ENCODE peak calls at places on chromosomes 1 and 21, in five cellular contexts. H, V, B, U and Z are unnamed samples.
A peak's percentile ranks its signal among the peaks of the same experiment; 100 is the strongest.

GRCh38 chr1:71135571-71135970 is 54.7 kb upstream of the ZRANB2 start:
- DNase-seq in B (no peak), H (no peak), V (no peak), U (no peak), Z (no peak)

GRCh38 chr1:112395832-112396667 is at the start of gene CTTNBP2NL:
- DNase-seq in U (peak; percentile 94), B (peak; percentile 88), V (peak; percentile 95), H (peak; percentile 98), Z (peak; percentile 61)

GRCh38 chr1:39272027-39272790 is 67.7 kb downstream of the MACF1 start:
- DNase-seq in H (peak; percentile 41), V (no peak), B (no peak), U (no peak), Z (no peak)

GRCh38 chr21:41407541-41408460 is 18.2 kb upstream of the MX1 start:
- DNase-seq in U (no peak), H (no peak), V (no peak), B (no peak), Z (no peak)

GRCh38 chr1:3003941-3004270 is 17.4 kb upstream of the ACTRT2 start:
- DNase-seq in B (no peak), V (no peak), U (no peak), H (no peak), Z (no peak)

GRCh38 chr21:31282095-31282709 is 61.9 kb downstream of the TIAM1 start:
- DNase-seq in B (peak; percentile 55), U (no peak), V (no peak), H (peak; percentile 40), Z (peak; percentile 18)

GRCh38 chr1:155324041-155324716 is 3.5 kb downstream of the RUSC1 start:
- DNase-seq in B (peak; percentile 89), U (peak; percentile 93), H (peak; percentile 94), V (peak; percentile 95), Z (peak; percentile 87)

GRCh38 chr1:1170215-1170890 is 3.3 kb upstream of the TTLL10 start:
- DNase-seq in U (peak; percentile 51), B (no peak), V (no peak), H (peak; percentile 12), Z (no peak)

DNA sequence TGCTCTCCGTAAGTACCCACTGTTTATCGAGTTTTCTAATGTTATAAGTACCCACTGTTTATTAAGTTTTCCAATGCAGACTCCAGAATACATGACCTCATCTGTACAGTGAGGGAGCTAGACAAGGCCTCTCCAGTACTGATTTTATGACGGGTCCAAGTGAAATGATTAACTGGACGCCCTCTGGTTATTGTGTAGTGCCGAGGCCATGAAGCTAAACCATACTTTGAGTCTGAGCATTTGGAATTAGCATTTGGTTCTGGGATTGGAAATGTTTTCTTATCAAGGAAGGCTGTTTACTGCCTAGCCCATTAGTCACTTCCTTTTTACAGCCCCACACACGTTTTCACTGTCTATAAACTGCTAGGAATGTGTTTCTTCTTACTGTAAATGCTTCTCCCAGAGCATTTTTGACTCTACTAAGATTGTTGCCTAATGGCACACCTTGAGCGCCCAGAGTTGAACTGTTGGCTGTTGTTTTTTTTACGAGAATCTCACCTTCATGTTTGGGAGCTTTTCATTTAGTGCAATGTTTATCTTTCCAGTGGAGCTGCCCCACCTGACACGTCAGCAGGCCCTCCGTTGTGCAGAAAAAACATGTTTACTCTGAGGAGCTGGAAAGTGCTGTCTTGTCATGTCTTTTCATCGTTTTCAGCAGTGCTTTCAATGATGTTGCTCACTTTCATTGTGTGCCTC is 26.9 kb downstream of the SPATA46 start:
- DNase-seq in U (no peak), V (no peak), B (peak; percentile 35), H (peak; percentile 41), Z (peak; percentile 66)
- TF ChIP-seq SIN3A in U (no peak), V (no peak), B (no peak), H (no peak), Z (peak; percentile 34)

DNA sequence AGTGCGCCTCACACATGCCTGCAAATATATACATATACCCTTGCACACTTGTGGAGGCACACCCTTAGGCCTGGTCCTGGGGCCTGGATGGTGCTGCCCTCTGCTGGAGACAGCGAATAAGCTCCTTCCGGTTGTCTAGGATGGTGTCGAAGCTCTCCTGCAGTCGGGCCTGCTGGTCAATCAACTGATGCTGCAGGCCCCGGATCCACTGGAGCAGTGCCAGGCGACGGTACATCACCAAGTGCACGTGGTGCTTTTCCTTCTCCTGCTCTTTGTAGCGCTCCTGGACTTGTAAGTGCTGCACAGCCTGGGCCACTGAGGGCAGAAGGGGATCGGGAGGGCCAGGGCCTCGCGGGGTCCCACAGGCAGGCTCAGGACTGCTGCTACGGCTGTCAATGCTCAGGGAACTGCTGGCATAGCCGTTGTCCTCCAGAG is 3.1 kb downstream of the C1orf216 start:
- DNase-seq in V (peak; percentile 90), H (peak; percentile 74), B (peak; percentile 72), U (peak; percentile 88), Z (no peak)
- TF ChIP-seq SIN3A in V (no peak), H (no peak), B (no peak), U (no peak), Z (no peak)

DNA sequence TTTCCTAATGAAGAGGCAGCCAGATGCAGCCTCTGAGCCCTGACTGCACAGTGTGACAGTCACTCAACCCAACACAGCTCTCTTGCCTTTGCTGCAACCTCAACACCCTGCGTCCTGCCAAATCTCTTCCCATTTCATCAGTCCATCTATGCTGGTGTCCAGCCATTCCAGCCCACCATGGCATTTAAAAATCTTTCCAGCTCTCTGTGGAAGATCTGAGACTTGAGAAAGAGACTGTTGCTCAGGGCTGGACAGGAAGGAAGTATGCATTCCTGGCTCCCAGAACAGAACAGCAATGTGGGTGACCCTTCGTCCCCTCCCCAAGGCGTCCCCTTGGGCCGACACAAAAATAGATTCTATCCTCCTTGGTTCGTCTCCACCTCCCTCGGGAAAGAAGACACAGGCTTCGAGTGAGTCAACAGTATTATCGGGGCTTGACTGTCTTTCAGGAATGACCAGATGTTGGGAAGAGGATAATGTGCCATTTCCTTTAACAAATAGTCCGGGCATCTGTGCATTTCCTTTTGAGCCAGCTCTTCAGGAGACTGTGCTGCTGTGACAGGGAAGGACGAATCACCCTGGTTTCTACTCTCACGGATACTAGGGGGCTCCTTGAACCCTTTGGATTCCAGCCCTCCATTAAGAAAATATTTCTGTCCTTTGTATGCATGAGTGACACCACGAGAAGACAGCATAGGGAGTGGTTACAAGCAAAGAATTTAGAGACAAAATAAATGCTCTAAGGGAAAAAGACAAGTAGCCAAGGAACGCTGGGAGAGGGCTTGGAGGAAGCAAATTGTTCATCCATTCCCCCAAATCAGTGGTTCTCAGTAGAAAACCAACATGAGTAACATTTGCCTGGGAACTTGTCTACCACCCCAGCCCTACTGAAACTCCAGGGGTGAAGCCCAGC is 111.4 kb upstream of the CDC42BPA start:
- DNase-seq in U (no peak), B (no peak), V (no peak), H (no peak), Z (no peak)
- TF ChIP-seq SIN3A in U (no peak), B (no peak), V (no peak), H (no peak), Z (no peak)

DNA sequence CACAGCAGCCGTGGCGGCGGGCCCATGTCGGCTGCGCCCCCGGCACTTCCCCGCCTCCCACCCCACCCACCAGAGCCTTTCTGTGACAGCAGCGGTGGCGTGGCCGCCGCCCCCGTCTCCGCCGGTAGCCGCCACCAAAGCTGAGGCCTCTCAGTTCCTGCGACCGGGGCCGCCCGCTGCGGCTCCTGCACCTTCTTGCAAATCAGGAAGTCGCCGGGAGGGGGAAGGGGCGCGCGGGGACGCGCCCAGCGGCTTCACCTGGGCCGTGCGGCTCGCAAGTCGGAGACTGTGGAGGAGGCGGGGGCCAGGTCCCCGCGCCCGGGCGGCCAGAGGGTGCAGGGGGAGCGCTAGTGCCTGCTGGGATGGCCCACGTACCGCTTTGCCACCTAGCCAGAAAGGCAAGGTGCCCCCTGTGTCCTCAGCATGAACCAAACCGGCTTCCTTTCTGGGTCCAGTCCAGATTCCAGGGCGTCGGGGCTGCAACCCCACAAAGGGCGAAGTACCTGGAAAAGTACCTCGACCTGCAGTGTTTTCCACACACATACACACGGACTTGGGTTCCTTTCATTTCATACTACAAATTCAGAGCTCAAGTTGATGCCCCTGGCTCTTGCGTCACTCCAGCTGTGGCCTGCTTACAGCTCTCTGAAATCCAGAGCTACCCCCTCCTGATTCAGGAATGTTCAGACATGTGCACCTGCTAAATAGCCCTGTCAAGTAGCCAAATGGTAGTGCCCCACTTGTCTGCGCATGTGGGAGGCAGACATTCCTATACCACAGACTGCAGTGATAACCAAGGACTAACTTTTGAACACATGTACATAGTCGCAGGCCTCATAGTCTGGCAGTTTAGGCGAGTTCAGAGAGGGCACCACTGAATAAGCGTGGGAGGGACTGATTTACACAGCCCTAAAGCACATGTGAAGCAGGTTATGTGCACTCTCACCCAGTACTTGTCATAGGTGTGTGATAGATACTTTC is at the start of gene DENND1B:
- DNase-seq in H (peak; percentile 80), V (peak; percentile 70), B (peak; percentile 43), U (peak; percentile 87), Z (peak; percentile 33)
- TF ChIP-seq SIN3A in H (no peak), V (no peak), B (no peak), U (peak; percentile 74), Z (no peak)

DNA sequence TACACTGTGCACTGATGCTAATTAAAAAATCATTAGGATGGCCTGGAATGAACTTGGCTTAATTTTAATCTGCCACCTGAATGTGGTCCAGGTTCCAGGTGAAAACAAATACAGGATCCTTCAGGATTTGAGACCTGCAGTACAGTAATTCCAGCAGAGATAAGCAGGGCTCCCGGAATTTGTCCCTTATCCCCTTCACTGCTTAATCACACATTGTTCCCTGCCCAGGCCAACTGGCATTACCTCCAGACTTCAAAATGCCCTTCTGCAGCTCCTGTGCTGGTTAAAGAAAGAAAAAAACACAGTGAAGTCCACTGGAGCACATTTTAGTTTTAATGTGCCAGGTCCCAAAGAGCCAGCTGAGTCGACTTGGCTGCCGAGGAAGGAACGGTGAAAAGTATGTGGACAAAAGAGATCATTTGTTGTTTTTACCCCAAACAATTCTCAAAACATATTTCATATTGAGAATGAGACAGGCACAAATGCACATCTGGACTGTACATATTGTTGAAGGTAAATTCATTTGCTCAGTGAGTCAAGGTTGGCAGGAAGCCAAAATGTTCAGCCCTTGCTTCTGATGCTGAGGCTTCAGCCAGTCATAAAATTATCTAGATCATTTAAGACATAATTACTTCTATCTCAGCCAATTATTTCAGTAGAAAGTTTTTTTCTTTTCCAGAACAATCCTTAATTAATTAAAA is 28.4 kb downstream of the DEGS1 start:
- DNase-seq in B (no peak), H (no peak), U (no peak), V (peak; percentile 62), Z (peak; percentile 36)
- TF ChIP-seq SIN3A in B (no peak), H (no peak), U (no peak), V (no peak), Z (no peak)